ENCODE peak calls at places on chromosomes 12 and 14, in five cellular contexts. One of them, this sample, is unnamed.

GRCh38 chr12:14986449-14986848 is 13.6 kb downstream of the PDE6H start:
- DNase-seq in fibroblast of mammary gland: no peak
- DNase-seq in brain microvascular endothelial cell: no peak
- DNase-seq in MCF 10A: no peak
- DNase-seq in epithelial cell of prostate: no peak
- DNase-seq in this sample: no peak

GRCh38 chr12:131855521-131856142 is 27.4 kb downstream of the MMP17 start:
- DNase-seq in fibroblast of mammary gland: no peak
- DNase-seq in brain microvascular endothelial cell: no peak
- DNase-seq in MCF 10A: no peak
- DNase-seq in epithelial cell of prostate: no peak
- DNase-seq in this sample: no peak

GRCh38 chr12:123269395-123269892 is 2.2 kb downstream of the CDK2AP1 start:
- DNase-seq in fibroblast of mammary gland: peak; percentile 59
- DNase-seq in brain microvascular endothelial cell: peak; percentile 47
- DNase-seq in MCF 10A: no peak
- DNase-seq in epithelial cell of prostate: no peak
- DNase-seq in this sample: peak; percentile 83

GRCh38 chr12:23484238-23484637 is 465.2 kb downstream of the SOX5 start:
- DNase-seq in fibroblast of mammary gland: no peak
- DNase-seq in brain microvascular endothelial cell: no peak
- DNase-seq in MCF 10A: peak; percentile 14
- DNase-seq in epithelial cell of prostate: no peak
- DNase-seq in this sample: no peak

GRCh38 chr14:64232095-64232830 is 61.9 kb downstream of the ESR2 start:
- DNase-seq in fibroblast of mammary gland: peak; percentile 96
- DNase-seq in brain microvascular endothelial cell: peak; percentile 92
- DNase-seq in MCF 10A: peak; percentile 69
- DNase-seq in epithelial cell of prostate: no peak
- DNase-seq in this sample: peak; percentile 86

GRCh38 chr12:132066345-132066685 is 77.8 kb downstream of the DDX51 start:
- DNase-seq in fibroblast of mammary gland: no peak
- DNase-seq in brain microvascular endothelial cell: no peak
- DNase-seq in MCF 10A: no peak
- DNase-seq in epithelial cell of prostate: no peak
- DNase-seq in this sample: no peak

GRCh38 chr12:52614381-52615207 is 3.8 kb downstream of the KRT73 start:
- DNase-seq in fibroblast of mammary gland: no peak
- DNase-seq in brain microvascular endothelial cell: no peak
- DNase-seq in MCF 10A: no peak
- DNase-seq in epithelial cell of prostate: no peak
- DNase-seq in this sample: no peak

GRCh38 chr14:22718091-22718490 is 48.4 kb upstream of the OXA1L start:
- DNase-seq in fibroblast of mammary gland: no peak
- DNase-seq in brain microvascular endothelial cell: no peak
- DNase-seq in MCF 10A: no peak
- DNase-seq in epithelial cell of prostate: no peak
- DNase-seq in this sample: no peak

GRCh38 chr14:35533357-35534129 is 421 bp upstream of the INSM2 start:
- DNase-seq in fibroblast of mammary gland: peak; percentile 21
- DNase-seq in brain microvascular endothelial cell: peak; percentile 45
- DNase-seq in MCF 10A: peak; percentile 56
- DNase-seq in epithelial cell of prostate: no peak
- DNase-seq in this sample: peak; percentile 48

GRCh38 chr14:29442720-29443119 is 484.9 kb downstream of the PRKD1 start:
- DNase-seq in fibroblast of mammary gland: peak; percentile 79
- DNase-seq in brain microvascular endothelial cell: peak; percentile 7
- DNase-seq in MCF 10A: peak; percentile 13
- DNase-seq in epithelial cell of prostate: no peak
- DNase-seq in this sample: peak; percentile 24

GRCh38 chr12:79174656-79175055 is 310.1 kb downstream of the SYT1 start:
- DNase-seq in fibroblast of mammary gland: peak; percentile 74
- DNase-seq in brain microvascular endothelial cell: peak; percentile 18
- DNase-seq in MCF 10A: peak; percentile 50
- DNase-seq in epithelial cell of prostate: peak; percentile 5
- DNase-seq in this sample: peak; percentile 4

GRCh38 chr12:31896514-31897039 is 62.6 kb upstream of the RESF1 start:
- DNase-seq in fibroblast of mammary gland: peak; percentile 6
- DNase-seq in brain microvascular endothelial cell: peak; percentile 91
- DNase-seq in MCF 10A: peak; percentile 23
- DNase-seq in epithelial cell of prostate: peak; percentile 26
- DNase-seq in this sample: no peak

GRCh38 chr12:12745576-12746211 is 28.5 kb downstream of the CDKN1B start:
- DNase-seq in fibroblast of mammary gland: no peak
- DNase-seq in brain microvascular endothelial cell: no peak
- DNase-seq in MCF 10A: no peak
- DNase-seq in epithelial cell of prostate: no peak
- DNase-seq in this sample: no peak

GRCh38 chr12:68113644-68114043 is 45.9 kb downstream of the IFNG start:
- DNase-seq in fibroblast of mammary gland: no peak
- DNase-seq in brain microvascular endothelial cell: no peak
- DNase-seq in MCF 10A: peak; percentile 31
- DNase-seq in epithelial cell of prostate: no peak
- DNase-seq in this sample: no peak

GRCh38 chr12:75784591-75784990 is 247.0 kb downstream of the PHLDA1 start:
- DNase-seq in fibroblast of mammary gland: no peak
- DNase-seq in brain microvascular endothelial cell: no peak
- DNase-seq in MCF 10A: peak; percentile 72
- DNase-seq in epithelial cell of prostate: no peak
- DNase-seq in this sample: no peak

GRCh38 chr14:72743626-72744025 is 150.3 kb downstream of the DPF3 start:
- DNase-seq in fibroblast of mammary gland: no peak
- DNase-seq in brain microvascular endothelial cell: no peak
- DNase-seq in MCF 10A: no peak
- DNase-seq in epithelial cell of prostate: no peak
- DNase-seq in this sample: no peak